ENCODE peak calls at places on chromosome 15, in four cellular contexts. N is body of pancreas, U is endothelial cell of umbilical vein, R is cardiac fibroblast. E is an unnamed sample.

GRCh38 chr15:98965597-98965996 is 42.0 kb downstream of the PGPEP1L start:
- DNase-seq in U (no peak), N (no peak), R (no peak), E (no peak)

GRCh38 chr15:100355342-100355741 is 13.6 kb upstream of the ADAMTS17 start:
- DNase-seq in U (no peak), N (no peak), R (no peak), E (no peak)

GRCh38 chr15:35545316-35545824 is 595 bp downstream of the DPH6 start:
- DNase-seq in R (peak; percentile 75), N (peak; percentile 57), U (peak; percentile 77), E (peak; percentile 63)

GRCh38 chr15:63236272-63236671 is 41.1 kb upstream of the APH1B start:
- DNase-seq in R (peak; percentile 63), U (peak; percentile 67), N (no peak), E (no peak)

GRCh38 chr15:68348601-68349000 is 71.1 kb downstream of the FEM1B start:
- DNase-seq in N (no peak), R (no peak), U (no peak), E (no peak)

GRCh38 chr15:50234764-50235163 is 30.8 kb downstream of the HDC start:
- DNase-seq in U (no peak), R (no peak), N (no peak), E (no peak)

GRCh38 chr15:38877471-38877870 is 312.9 kb upstream of the RASGRP1 start:
- DNase-seq in U (no peak), N (no peak), R (no peak), E (no peak)

GRCh38 chr15:70100495-70101331 is 3.0 kb upstream of the TLE3 start:
- DNase-seq in N (peak; percentile 60), U (peak; percentile 53), R (peak; percentile 90), E (peak; percentile 69)

GRCh38 chr15:44153352-44153751 is 41.7 kb downstream of the FRMD5 start:
- DNase-seq in U (peak; percentile 25), N (no peak), R (no peak), E (no peak)

GRCh38 chr15:75200765-75201608 is 695 bp upstream of the C15orf39 start:
- DNase-seq in R (no peak), U (peak; percentile 66), N (peak; percentile 92), E (peak; percentile 85)

GRCh38 chr15:70643783-70644125 is 119.6 kb downstream of the UACA start:
- DNase-seq in U (no peak), N (no peak), R (peak; percentile 35), E (no peak)

GRCh38 chr15:51888593-51889195 is 59.2 kb downstream of the TMOD3 start:
- DNase-seq in N (no peak), R (peak; percentile 51), U (peak; percentile 43), E (peak; percentile 8)

GRCh38 chr15:66252411-66253295 is 897 bp downstream of the MEGF11 start:
- DNase-seq in N (peak; percentile 73), R (peak; percentile 42), U (peak; percentile 41), E (peak; percentile 30)

GRCh38 chr15:101250331-101250730 is 1.5 kb downstream of the CHSY1 start:
- DNase-seq in U (peak; percentile 72), N (no peak), R (peak; percentile 83), E (no peak)

GRCh38 chr15:35557544-35557943 is 11.6 kb upstream of the DPH6 start:
- DNase-seq in R (peak; percentile 76), U (no peak), N (no peak), E (no peak)

GRCh38 chr15:48582472-48583235 is 62.9 kb downstream of the FBN1 start:
- DNase-seq in U (no peak), R (peak; percentile 98), N (no peak), E (no peak)

GRCh38 chr15:70101459-70102113 is 3.9 kb upstream of the TLE3 start:
- DNase-seq in R (peak; percentile 99), U (peak; percentile 91), N (peak; percentile 90), E (no peak)

GRCh38 chr15:24971052-24971451 is 16.3 kb downstream of the SNRPN start:
- DNase-seq in N (no peak), U (no peak), R (no peak), E (no peak)

GRCh38 chr15:51696566-51696965 is 15.3 kb downstream of the SCG3 start:
- DNase-seq in U (no peak), R (no peak), N (no peak), E (no peak)

GRCh38 chr15:78873796-78874761 is 1.4 kb downstream of the MORF4L1 start:
- DNase-seq in U (no peak), N (peak; percentile 43), R (peak; percentile 39), E (peak; percentile 37)

GRCh38 chr15:68177747-68178146 is 27.4 kb downstream of the CALML4 start:
- DNase-seq in R (peak; percentile 59), N (no peak), U (no peak), E (no peak)

GRCh38 chr15:92801412-92801773 is 98.7 kb upstream of the CHD2 start:
- DNase-seq in N (no peak), U (no peak), R (peak; percentile 96), E (no peak)

GRCh38 chr15:43215961-43216360 is 4.9 kb downstream of the EPB42 start:
- DNase-seq in R (no peak), U (no peak), N (no peak), E (no peak)

GRCh38 chr15:67991706-67992105 is 62.4 kb upstream of the PIAS1 start:
- DNase-seq in N (no peak), U (no peak), R (no peak), E (no peak)

GRCh38 chr15:64067564-64068030 is 21.3 kb upstream of the DAPK2 start:
- DNase-seq in U (peak; percentile 64), N (peak; percentile 84), R (peak; percentile 67), E (peak; percentile 73)

GRCh38 chr15:70195171-70195807 is 97.6 kb upstream of the TLE3 start:
- DNase-seq in R (no peak), N (no peak), U (no peak), E (no peak)

GRCh38 chr15:77557178-77557960 is 75.3 kb downstream of the LINGO1 start:
- DNase-seq in N (no peak), U (no peak), R (no peak), E (no peak)

GRCh38 chr15:62932436-62932835 is 110.1 kb upstream of the TPM1 start:
- DNase-seq in U (no peak), N (no peak), R (peak; percentile 68), E (no peak)

GRCh38 chr15:52109559-52110451 is 2.8 kb downstream of the BCL2L10 start:
- DNase-seq in N (no peak), U (no peak), R (no peak), E (peak; percentile 87)

GRCh38 chr15:57463360-57463759 is 87.1 kb downstream of the CGNL1 start:
- DNase-seq in N (no peak), R (no peak), U (no peak), E (no peak)

GRCh38 chr15:100711479-100712130 is 109.2 kb downstream of the ASB7 start:
- DNase-seq in U (no peak), R (peak; percentile 26), N (no peak), E (no peak)

GRCh38 chr15:77550275-77551251 is 82.1 kb downstream of the LINGO1 start:
- DNase-seq in R (no peak), U (no peak), N (no peak), E (no peak)

GRCh38 chr15:90638241-90638691 is 78.9 kb upstream of the BLM start:
- DNase-seq in N (no peak), U (no peak), R (no peak), E (no peak)
- TF ChIP-seq CTCF in N (no peak), U (no peak), R (no peak), E (no peak)

DNA sequence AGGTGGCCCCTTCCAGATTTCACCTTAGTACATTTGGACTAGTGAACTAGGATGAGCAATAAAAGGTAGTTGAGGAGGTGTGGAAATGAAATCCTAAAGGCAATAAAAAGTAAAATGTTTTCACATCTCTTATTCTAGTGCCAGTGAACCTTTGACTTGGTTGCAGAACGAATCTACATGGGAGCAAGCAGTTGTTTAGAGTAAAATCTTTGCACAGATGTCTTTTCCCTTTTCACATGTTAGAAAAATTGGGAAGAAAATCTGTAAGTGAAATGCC is 63.9 kb downstream of the AKAP13 start:
- DNase-seq in N (no peak), U (no peak), R (no peak), E (no peak)
- TF ChIP-seq CTCF in N (no peak), U (no peak), R (no peak), E (no peak)

DNA sequence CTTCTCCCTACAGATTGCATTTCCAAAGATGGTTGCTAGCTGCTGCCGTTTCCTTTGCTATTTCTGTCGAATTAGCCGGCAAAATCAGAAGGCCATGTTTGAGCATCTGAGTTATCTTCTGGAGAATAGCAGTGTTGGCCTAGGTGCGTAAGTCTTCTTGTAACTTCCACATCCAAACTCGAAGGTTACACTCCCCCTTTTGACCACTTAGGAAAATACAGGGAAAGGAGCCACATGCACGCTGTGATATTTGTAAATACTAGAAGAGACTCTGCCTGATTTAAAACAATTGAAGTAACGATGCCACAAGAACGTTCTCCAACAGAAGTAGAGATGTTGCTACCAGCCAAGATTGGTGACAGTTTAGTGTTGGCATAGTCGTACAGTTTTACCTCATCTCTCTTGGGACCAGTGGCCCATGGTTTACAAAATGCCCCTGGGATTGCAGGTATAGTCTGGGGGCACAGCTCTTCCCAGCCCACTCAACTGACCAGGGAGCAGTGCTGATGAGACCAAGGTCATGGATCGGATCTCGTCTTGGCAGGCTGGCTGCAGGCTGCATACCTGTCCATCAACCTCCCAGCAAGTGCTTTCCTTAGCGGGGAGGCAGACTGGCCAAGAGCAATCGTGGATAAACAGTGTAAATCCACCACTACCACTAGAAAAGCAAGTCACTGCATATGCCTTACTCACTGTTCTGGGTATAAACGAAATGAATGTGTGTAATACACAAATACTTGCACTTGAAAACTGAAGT is 268.4 kb upstream of the CHRM5 start:
- DNase-seq in U (no peak), R (peak; percentile 30), N (no peak), E (peak; percentile 3)
- TF ChIP-seq CTCF in U (peak; percentile 5), R (peak; percentile 29), N (no peak), E (no peak)

DNA sequence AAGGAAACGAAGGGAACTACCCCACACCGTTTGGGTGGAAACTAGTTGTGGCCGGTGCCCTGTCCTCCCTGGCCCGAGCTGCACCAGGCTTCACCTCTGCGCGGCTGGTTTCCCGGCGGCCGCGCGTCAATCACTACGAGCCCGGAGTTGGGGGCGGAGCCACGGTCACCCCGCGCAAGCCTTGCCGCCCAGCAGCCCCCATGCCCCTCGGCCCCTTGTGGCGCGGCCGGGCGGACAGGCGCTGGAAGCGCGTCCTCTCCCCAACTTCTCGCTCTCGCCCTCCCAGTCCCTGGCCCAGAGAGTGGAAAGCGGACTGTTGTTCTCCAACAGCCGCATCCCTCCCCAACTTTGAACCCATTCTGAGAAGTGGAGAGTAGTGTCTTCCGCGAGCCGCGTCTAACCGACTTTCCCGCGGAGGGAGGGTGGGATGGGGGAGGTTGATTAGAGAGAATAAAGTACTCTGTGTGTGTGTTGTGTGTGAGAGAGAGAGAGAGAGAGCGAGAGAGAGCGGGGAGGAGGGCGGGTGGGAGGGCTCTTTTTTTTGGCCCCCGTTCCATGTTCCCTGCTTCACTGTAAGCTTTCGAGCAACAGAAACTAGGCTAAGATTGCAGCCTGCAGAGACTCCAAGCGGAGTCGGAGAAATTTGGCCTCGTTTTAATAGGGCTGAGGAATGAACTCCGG is 1.4 kb upstream of the MEIS2 start:
- DNase-seq in R (peak; percentile 90), N (peak; percentile 85), U (peak; percentile 85), E (peak; percentile 83)
- TF ChIP-seq CTCF in R (no peak), N (no peak), U (no peak), E (no peak)

GRCh38 chr15:29403778-29404177 is 134.2 kb upstream of the NSMCE3 start:
- DNase-seq in U (no peak), R (no peak), N (peak; percentile 27), E (peak; percentile 47)
- TF ChIP-seq CTCF in U (no peak), R (no peak), N (no peak), E (peak; percentile 23)

GRCh38 chr15:34358367-34358766 is 8.6 kb downstream of the LPCAT4 start:
- DNase-seq in N (no peak), R (no peak), U (no peak), E (no peak)
- TF ChIP-seq CTCF in N (no peak), R (peak; percentile 32), U (peak; percentile 14), E (no peak)

E was measured in GM12865.